ENCODE peak calls at places on chromosomes 4 and X, in four cellular contexts. Y, A, P and X are unnamed samples.

GRCh38 chrX:12794654-12795053 is 3.4 kb downstream of the PRPS2 start:
- DNase-seq in A (no peak), Y (no peak), P (no peak), X (no peak)

GRCh38 chrX:71301195-71301924 is at the start of gene ITGB1BP2:
- DNase-seq in P (no peak), A (no peak), Y (peak), X (no peak)

GRCh38 chr4:1237981-1238675 is 10.8 kb downstream of the CTBP1 start:
- DNase-seq in Y (no peak), P (no peak), A (no peak), X (no peak)

GRCh38 chrX:136646602-136647239 is 1.2 kb upstream of the CD40LG start:
- DNase-seq in Y (no peak), A (no peak), P (no peak), X (no peak)

GRCh38 chr4:8847331-8847730 is 24.3 kb downstream of the HMX1 start:
- DNase-seq in P (no peak), Y (no peak), A (no peak), X (no peak)

GRCh38 chr4:7788687-7789425 is 150.8 kb downstream of the AFAP1 start:
- DNase-seq in A (no peak), P (no peak), Y (no peak), X (no peak)

GRCh38 chr4:101345271-101345595 is 2.1 kb downstream of the PPP3CA start:
- DNase-seq in Y (no peak), A (peak), P (no peak), X (no peak)

GRCh38 chr4:173524218-173525117 is 5.6 kb downstream of the HAND2 start:
- DNase-seq in Y (no peak), P (peak), A (peak), X (no peak)

GRCh38 chr4:154086247-154086646 is 297.4 kb upstream of the SFRP2 start:
- DNase-seq in Y (no peak), P (no peak), A (no peak), X (no peak)

GRCh38 chr4:148951346-148951745 is 509.1 kb upstream of the NR3C2 start:
- DNase-seq in P (no peak), Y (no peak), A (no peak), X (no peak)

GRCh38 chr4:175421506-175421905 is 390.6 kb downstream of the GPM6A start:
- DNase-seq in P (no peak), Y (peak), A (no peak), X (peak)

GRCh38 chr4:3039706-3040366 is 34.5 kb downstream of the HTT-AS start:
- DNase-seq in P (no peak), Y (no peak), A (no peak), X (no peak)

GRCh38 chr4:140151700-140152014 is 2.3 kb downstream of the MAML3 start:
- DNase-seq in Y (peak), A (peak), P (peak), X (no peak)

GRCh38 chrX:109270580-109271484 is 211.1 kb downstream of the GUCY2F start:
- DNase-seq in A (no peak), Y (no peak), P (no peak), X (no peak)

GRCh38 chr4:15898902-15899301 is 39.6 kb downstream of the FGFBP1 start:
- DNase-seq in Y (no peak), P (no peak), A (no peak), X (no peak)

GRCh38 chrX:12961191-12961718 is 13.7 kb upstream of the TMSB4X start:
- DNase-seq in Y (no peak), P (no peak), A (no peak), X (no peak)

GRCh38 chr4:24799544-24800272 is 4.3 kb downstream of the SOD3 start:
- DNase-seq in P (peak), A (no peak), Y (no peak), X (no peak)

GRCh38 chr4:184854673-184855072 is 28.9 kb upstream of the ACSL1 start:
- DNase-seq in Y (no peak), A (no peak), P (no peak), X (no peak)

GRCh38 chr4:122826596-122827257 is at the start of gene FGF2:
- DNase-seq in Y (peak), A (peak), P (no peak), X (peak)

GRCh38 chr4:54230479-54231418 is 1.7 kb downstream of the PDGFRA start:
- DNase-seq in P (no peak), Y (peak), A (no peak), X (no peak)

GRCh38 chrX:49273181-49273727 is 3.7 kb downstream of the PPP1R3F start:
- DNase-seq in P (no peak), A (peak), Y (no peak), X (no peak)

GRCh38 chr4:16967722-16968121 is 69.3 kb upstream of the LDB2 start:
- DNase-seq in P (no peak), A (no peak), Y (peak), X (peak)

GRCh38 chr4:163536101-163536500 is 41.6 kb downstream of the TMA16 start:
- DNase-seq in P (no peak), Y (peak), A (no peak), X (no peak)

GRCh38 chrX:154402622-154403127 is 4.5 kb downstream of the RPL10 start:
- DNase-seq in Y (no peak), A (no peak), P (no peak), X (no peak)

GRCh38 chr4:111788046-111788642 is 357.1 kb upstream of the FAM241A start:
- DNase-seq in Y (no peak), P (no peak), A (no peak), X (no peak)

GRCh38 chr4:113052379-113052951 is 3.0 kb downstream of the ANK2 start:
- DNase-seq in P (no peak), A (peak), Y (peak), X (peak)

GRCh38 chr4:11232004-11232403 is 196.7 kb downstream of the HS3ST1 start:
- DNase-seq in P (no peak), Y (no peak), A (no peak), X (no peak)

GRCh38 chrX:10310502-10310901 is 153.7 kb downstream of the CLCN4 start:
- DNase-seq in A (no peak), Y (no peak), P (no peak), X (no peak)

GRCh38 chr4:22427676-22428075 is 88.2 kb downstream of the ADGRA3 start:
- DNase-seq in A (no peak), Y (no peak), P (no peak), X (no peak)